ENCODE peak calls at places on chromosome 14, in four cellular contexts. U is IMR-90, Z is H1, R is H9. C is an unnamed sample.

GRCh38 chr14:36701144-36701543 is 39.5 kb downstream of the PAX9 start:
- DNase-seq in Z (no peak), U (no peak), R (no peak), C (peak)

GRCh38 chr14:61403411-61403810 is 82.0 kb downstream of the PRKCH start:
- DNase-seq in U (no peak), Z (no peak), R (no peak), C (no peak)

GRCh38 chr14:27040552-27040951 is 442.7 kb upstream of the NOVA1 start:
- DNase-seq in Z (no peak), R (no peak), U (no peak), C (peak)

GRCh38 chr14:89303452-89304435 is 113.3 kb downstream of the FOXN3 start:
- DNase-seq in U (peak), Z (no peak), R (no peak), C (peak)

GRCh38 chr14:39251547-39251946 is 17.8 kb downstream of the MIA2 start:
- DNase-seq in U (no peak), R (no peak), Z (no peak), C (no peak)

GRCh38 chr14:99802301-99803105 is 9.3 kb downstream of the EML1 start:
- DNase-seq in R (no peak), Z (no peak), U (peak), C (no peak)

GRCh38 chr14:54366726-54367707 is 29.8 kb upstream of the CDKN3 start:
- DNase-seq in U (peak), R (peak), Z (peak), C (peak)

GRCh38 chr14:54627718-54628345 is 60.9 kb downstream of the SAMD4A start:
- DNase-seq in Z (no peak), R (no peak), U (peak), C (peak)

GRCh38 chr14:70188608-70189540 is at the start of gene SLC8A3:
- DNase-seq in Z (peak), R (peak), U (peak), C (peak)

GRCh38 chr14:89304972-89305703 is 111.9 kb downstream of the FOXN3 start:
- DNase-seq in Z (no peak), U (peak), R (no peak), C (peak)

GRCh38 chr14:91090733-91091132 is 23.1 kb upstream of the DGLUCY start:
- DNase-seq in U (no peak), R (no peak), Z (no peak), C (no peak)

GRCh38 chr14:26766726-26767125 is 168.9 kb upstream of the NOVA1 start:
- DNase-seq in R (no peak), U (no peak), Z (no peak), C (no peak)

GRCh38 chr14:97379091-97379531 is 581.9 kb downstream of the VRK1 start:
- DNase-seq in Z (no peak), U (no peak), R (peak), C (peak)

GRCh38 chr14:31657917-31658316 is 96.7 kb downstream of the NUBPL start:
- DNase-seq in U (no peak), R (no peak), Z (no peak), C (no peak)

GRCh38 chr14:96205059-96205993 is 687 bp downstream of the BDKRB2 start:
- DNase-seq in R (no peak), Z (no peak), U (no peak), C (no peak)

GRCh38 chr14:74583689-74584434 is 28.2 kb downstream of the LTBP2 start:
- DNase-seq in R (no peak), Z (no peak), U (peak), C (peak)

GRCh38 chr14:50085570-50086315 is 30.6 kb downstream of the VCPKMT start:
- DNase-seq in R (no peak), Z (no peak), U (peak), C (peak)

GRCh38 chr14:54889919-54890318 is 12.7 kb downstream of the GCH1 start:
- DNase-seq in U (peak), Z (no peak), R (no peak), C (no peak)

GRCh38 chr14:86541969-86542368 is 1012.0 kb downstream of the FLRT2 start:
- DNase-seq in R (no peak), Z (no peak), U (no peak), C (no peak)

GRCh38 chr14:58362798-58363412 is 32.8 kb upstream of the TOMM20L start:
- DNase-seq in Z (no peak), R (no peak), U (peak), C (peak)

GRCh38 chr14:103894034-103894722 is 34.1 kb upstream of the TDRD9 start:
- DNase-seq in R (no peak), Z (no peak), U (no peak), C (no peak)

GRCh38 chr14:92510972-92511371 is 2.6 kb upstream of the RIN3 start:
- DNase-seq in U (no peak), R (peak), Z (no peak), C (peak)

GRCh38 chr14:35159742-35160409 is 37.5 kb downstream of the PRORP start:
- DNase-seq in U (peak), Z (no peak), R (no peak), C (no peak)

GRCh38 chr14:106662947-106663346 is 1136.6 kb downstream of the TMEM121 start:
- DNase-seq in U (no peak), R (no peak), Z (no peak), C (no peak)
- H3K56ac ChIP-seq in U (no peak), R (no peak), Z (no peak), C (no peak)

DNA sequence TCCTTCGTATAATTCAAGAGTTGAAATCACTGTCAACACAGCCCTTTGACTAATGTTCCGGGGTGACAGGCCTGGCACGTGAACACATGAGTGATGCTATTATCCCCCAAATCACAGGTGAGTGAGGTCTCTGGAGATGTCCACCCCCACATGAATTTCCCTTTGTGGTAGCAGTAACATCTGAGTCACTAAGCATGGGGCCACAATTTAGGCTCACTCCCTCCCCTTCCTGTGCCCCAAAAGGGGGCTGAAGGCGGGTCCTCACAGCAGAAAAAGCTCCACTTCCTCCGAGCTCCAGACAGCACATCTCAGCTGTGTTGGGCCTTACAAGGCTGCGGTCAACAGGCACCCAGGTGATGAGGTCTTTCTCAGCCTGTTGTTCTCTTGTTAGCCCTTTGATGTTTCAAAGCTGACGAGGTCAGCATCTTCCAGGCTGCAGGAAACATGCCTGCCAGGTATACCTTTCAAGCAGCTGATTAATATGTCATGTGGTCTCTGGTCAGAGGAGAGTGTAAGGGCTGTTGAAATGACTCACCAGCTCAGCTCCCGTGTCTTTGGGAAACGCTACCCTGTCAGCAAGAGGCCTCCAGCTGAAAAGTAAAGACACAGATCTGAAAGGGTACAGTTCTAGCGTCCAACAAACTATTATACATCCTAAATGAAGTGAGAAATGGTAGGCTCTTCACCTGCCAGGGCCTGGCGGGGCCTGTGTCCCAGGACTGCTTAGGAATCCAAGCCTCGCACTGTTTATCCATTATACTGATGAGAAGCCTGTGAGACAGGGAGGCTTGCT is 107.3 kb downstream of the ZFP36L1 start:
- DNase-seq in Z (no peak), R (no peak), U (peak), C (peak)
- H4K8ac ChIP-seq in Z (no peak), R (no peak), U (peak), C (no peak)

GRCh38 chr14:64444140-64444539 is 21.2 kb upstream of the AKAP5 start:
- DNase-seq in U (no peak), Z (no peak), R (no peak), C (no peak)
- H3K27ac ChIP-seq in U (no peak), Z (no peak), R (no peak), C (no peak)

GRCh38 chr14:67395876-67396189 is 16.1 kb downstream of the PLEK2 start:
- DNase-seq in U (no peak), Z (no peak), R (no peak), C (no peak)
- H3K56ac ChIP-seq in U (no peak), Z (no peak), R (no peak), C (no peak)

GRCh38 chr14:73055251-73055650 is 3.1 kb upstream of the RBM25 start:
- DNase-seq in R (no peak), Z (no peak), U (no peak), C (no peak)

GRCh38 chr14:73058224-73058922 is at the start of gene RBM25:
- DNase-seq in U (peak), Z (peak), R (peak), C (peak)

GRCh38 chr14:73058923-73059311 is 583 bp downstream of the RBM25 start:
- DNase-seq in R (peak), U (peak), Z (peak), C (peak)

GRCh38 chr14:73059326-73059725 is 992 bp downstream of the RBM25 start:
- DNase-seq in Z (no peak), R (no peak), U (peak), C (no peak)

GRCh38 chr14:73057939-73058223 is 453 bp upstream of the RBM25 start:
- DNase-seq in Z (no peak), R (no peak), U (no peak), C (no peak)
- H4K8ac ChIP-seq in Z (peak), R (no peak), U (peak), C (peak)

DNA sequence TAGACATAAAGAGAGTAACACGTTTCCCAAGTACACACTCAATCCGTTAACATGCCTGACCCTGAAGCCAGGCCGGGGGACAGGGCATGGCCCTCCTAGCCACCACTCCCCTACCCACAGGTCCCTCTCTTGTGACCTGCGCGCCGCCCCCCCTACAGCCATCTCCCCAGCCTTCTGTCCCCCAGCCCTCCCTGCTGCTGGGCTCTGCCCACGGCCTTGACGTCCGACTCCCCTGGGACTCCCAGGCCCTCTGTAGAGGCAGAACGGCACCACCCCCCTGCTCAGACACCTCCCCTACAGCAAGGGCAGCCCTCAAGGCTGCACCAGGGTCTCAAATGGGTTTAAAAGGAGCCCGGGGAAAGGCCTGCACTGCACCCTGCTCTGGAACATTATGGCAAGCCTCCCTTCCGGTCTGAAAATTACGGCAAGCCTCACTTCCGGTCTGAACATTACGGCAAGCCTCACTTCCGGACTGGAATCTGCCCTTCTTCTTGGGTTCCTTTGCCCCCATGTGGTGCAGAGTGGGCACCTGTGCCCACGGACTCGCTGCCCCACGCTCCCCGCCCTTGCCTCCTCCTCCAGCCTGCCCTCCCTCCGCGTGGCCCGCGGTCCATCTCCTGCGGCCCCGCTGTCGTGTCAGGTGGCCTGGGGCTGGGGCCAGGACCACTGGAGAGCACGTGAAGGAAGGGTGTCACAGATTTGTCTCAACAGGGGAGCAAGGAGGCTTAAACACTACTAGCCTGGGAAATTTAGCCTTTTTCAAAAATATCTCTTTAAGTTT is 77.6 kb downstream of the MOK start:
- DNase-seq in R (no peak), Z (no peak), U (no peak), C (no peak)
- H3K27ac ChIP-seq in R (no peak), Z (no peak), U (no peak), C (no peak)

DNA sequence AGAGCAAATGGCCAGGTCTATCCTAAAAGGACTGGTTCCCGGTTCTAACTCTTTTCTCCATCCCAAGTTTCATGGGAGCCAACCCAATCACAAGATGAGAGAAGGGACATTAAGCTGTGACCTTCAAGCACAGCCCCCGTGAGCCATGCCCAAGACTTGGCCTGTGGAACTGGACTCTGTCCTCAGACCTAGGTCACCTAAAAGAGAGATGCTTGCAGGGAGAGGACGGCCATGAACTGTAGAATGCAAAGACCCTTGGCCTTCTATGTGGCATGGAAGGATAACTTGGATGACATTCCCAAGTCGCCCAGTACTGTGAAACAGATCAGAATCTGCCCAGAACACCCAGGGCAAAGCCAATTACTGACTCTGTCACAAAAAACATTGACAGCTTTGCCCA is 263.5 kb downstream of the DPF3 start:
- DNase-seq in Z (no peak), R (no peak), U (no peak), C (no peak)
- H3K56ac ChIP-seq in Z (no peak), R (no peak), U (no peak), C (no peak)

GRCh38 chr14:51846631-51847488 is 13.6 kb upstream of the GNG2 start:
- DNase-seq in U (peak), R (peak), Z (peak), C (peak)
- H4K8ac ChIP-seq in U (no peak), R (no peak), Z (no peak), C (no peak)

GRCh38 chr14:55909879-55910278 is 208.3 kb upstream of the PELI2 start:
- DNase-seq in Z (no peak), U (no peak), R (no peak), C (no peak)
- H3K27ac ChIP-seq in Z (no peak), U (no peak), R (no peak), C (no peak)